ENCODE peak calls at places on chromosomes 16 and 17, in nine cellular contexts. One of them, this sample, is unnamed.

GRCh38 chr17:66531826-66532439 is 229.5 kb downstream of the PRKCA start:
- DNase-seq in colonic mucosa: no peak
- DNase-seq in fibroblast of lung: no peak
- DNase-seq in heart right ventricle: no peak
- DNase-seq in fibroblast of mammary gland: peak
- DNase-seq in GM23248: no peak
- DNase-seq in retinal pigment epithelial cell: no peak
- DNase-seq in GM23338: no peak
- DNase-seq in neuronal stem cell: no peak
- DNase-seq in this sample: no peak

GRCh38 chr16:59385953-59386352 is 651.8 kb upstream of the GOT2 start:
- DNase-seq in fibroblast of mammary gland: peak
- DNase-seq in neuronal stem cell: no peak
- DNase-seq in retinal pigment epithelial cell: peak
- DNase-seq in heart right ventricle: no peak
- DNase-seq in GM23338: no peak
- DNase-seq in colonic mucosa: no peak
- DNase-seq in GM23248: peak
- DNase-seq in fibroblast of lung: peak
- DNase-seq in this sample: peak

GRCh38 chr16:30977502-30977901 is 7.5 kb upstream of the HSD3B7 start:
- DNase-seq in retinal pigment epithelial cell: no peak
- DNase-seq in fibroblast of mammary gland: peak
- DNase-seq in GM23338: peak
- DNase-seq in fibroblast of lung: no peak
- DNase-seq in colonic mucosa: no peak
- DNase-seq in neuronal stem cell: no peak
- DNase-seq in GM23248: peak
- DNase-seq in heart right ventricle: no peak
- DNase-seq in this sample: no peak

GRCh38 chr17:11880714-11881113 is 116.6 kb downstream of the ZNF18 start:
- DNase-seq in fibroblast of lung: no peak
- DNase-seq in GM23338: no peak
- DNase-seq in colonic mucosa: peak
- DNase-seq in heart right ventricle: peak
- DNase-seq in GM23248: peak
- DNase-seq in retinal pigment epithelial cell: no peak
- DNase-seq in fibroblast of mammary gland: peak
- DNase-seq in neuronal stem cell: no peak
- DNase-seq in this sample: no peak

GRCh38 chr17:29136998-29137730 is 43.0 kb downstream of the MYO18A start:
- DNase-seq in neuronal stem cell: no peak
- DNase-seq in GM23248: peak
- DNase-seq in retinal pigment epithelial cell: no peak
- DNase-seq in colonic mucosa: no peak
- DNase-seq in fibroblast of mammary gland: peak
- DNase-seq in GM23338: no peak
- DNase-seq in fibroblast of lung: no peak
- DNase-seq in heart right ventricle: no peak
- DNase-seq in this sample: no peak

GRCh38 chr16:49639739-49640388 is 216.0 kb downstream of the ZNF423 start:
- DNase-seq in heart right ventricle: peak
- DNase-seq in colonic mucosa: peak
- DNase-seq in fibroblast of mammary gland: peak
- DNase-seq in GM23248: no peak
- DNase-seq in neuronal stem cell: peak
- DNase-seq in retinal pigment epithelial cell: no peak
- DNase-seq in fibroblast of lung: peak
- DNase-seq in GM23338: peak
- DNase-seq in this sample: no peak

GRCh38 chr16:12095275-12096161 is 119.0 kb downstream of the SNX29 start:
- DNase-seq in retinal pigment epithelial cell: no peak
- DNase-seq in colonic mucosa: peak
- DNase-seq in neuronal stem cell: peak
- DNase-seq in heart right ventricle: peak
- DNase-seq in GM23248: peak
- DNase-seq in GM23338: peak
- DNase-seq in fibroblast of lung: peak
- DNase-seq in fibroblast of mammary gland: peak
- DNase-seq in this sample: no peak

GRCh38 chr16:5196204-5196603 is 98.6 kb upstream of the EEF2KMT start:
- DNase-seq in heart right ventricle: no peak
- DNase-seq in GM23248: no peak
- DNase-seq in fibroblast of mammary gland: no peak
- DNase-seq in neuronal stem cell: no peak
- DNase-seq in fibroblast of lung: no peak
- DNase-seq in colonic mucosa: no peak
- DNase-seq in retinal pigment epithelial cell: no peak
- DNase-seq in GM23338: no peak
- DNase-seq in this sample: no peak

GRCh38 chr16:28876016-28876659 is 2.1 kb upstream of the ATP2A1 start:
- DNase-seq in GM23338: no peak
- DNase-seq in heart right ventricle: no peak
- DNase-seq in fibroblast of mammary gland: no peak
- DNase-seq in neuronal stem cell: no peak
- DNase-seq in GM23248: no peak
- DNase-seq in fibroblast of lung: no peak
- DNase-seq in colonic mucosa: no peak
- DNase-seq in retinal pigment epithelial cell: no peak
- DNase-seq in this sample: no peak

GRCh38 chr17:33750943-33751701 is 458.0 kb upstream of the ASIC2 start:
- DNase-seq in heart right ventricle: peak
- DNase-seq in GM23248: peak
- DNase-seq in colonic mucosa: peak
- DNase-seq in GM23338: peak
- DNase-seq in retinal pigment epithelial cell: peak
- DNase-seq in fibroblast of mammary gland: peak
- DNase-seq in neuronal stem cell: peak
- DNase-seq in fibroblast of lung: peak
- DNase-seq in this sample: peak

GRCh38 chr17:83080641-83081560 is 1.5 kb downstream of the METRNL start:
- DNase-seq in GM23248: peak
- DNase-seq in retinal pigment epithelial cell: no peak
- DNase-seq in fibroblast of mammary gland: no peak
- DNase-seq in fibroblast of lung: peak
- DNase-seq in neuronal stem cell: no peak
- DNase-seq in heart right ventricle: no peak
- DNase-seq in GM23338: peak
- DNase-seq in colonic mucosa: peak
- DNase-seq in this sample: no peak

GRCh38 chr17:83082899-83083367 is 3.5 kb downstream of the METRNL start:
- DNase-seq in retinal pigment epithelial cell: no peak
- DNase-seq in GM23248: no peak
- DNase-seq in fibroblast of lung: no peak
- DNase-seq in fibroblast of mammary gland: no peak
- DNase-seq in heart right ventricle: no peak
- DNase-seq in colonic mucosa: no peak
- DNase-seq in GM23338: no peak
- DNase-seq in neuronal stem cell: no peak
- DNase-seq in this sample: no peak

GRCh38 chr17:83079766-83080616 is 582 bp downstream of the METRNL start:
- DNase-seq in colonic mucosa: no peak
- DNase-seq in GM23248: peak
- DNase-seq in neuronal stem cell: no peak
- DNase-seq in fibroblast of lung: no peak
- DNase-seq in retinal pigment epithelial cell: no peak
- DNase-seq in fibroblast of mammary gland: no peak
- DNase-seq in heart right ventricle: no peak
- DNase-seq in GM23338: no peak
- DNase-seq in this sample: no peak

GRCh38 chr17:83082435-83082834 is 3.0 kb downstream of the METRNL start:
- DNase-seq in fibroblast of mammary gland: no peak
- DNase-seq in retinal pigment epithelial cell: no peak
- DNase-seq in heart right ventricle: no peak
- DNase-seq in GM23248: no peak
- DNase-seq in colonic mucosa: no peak
- DNase-seq in fibroblast of lung: no peak
- DNase-seq in neuronal stem cell: no peak
- DNase-seq in GM23338: no peak
- DNase-seq in this sample: no peak

DNA sequence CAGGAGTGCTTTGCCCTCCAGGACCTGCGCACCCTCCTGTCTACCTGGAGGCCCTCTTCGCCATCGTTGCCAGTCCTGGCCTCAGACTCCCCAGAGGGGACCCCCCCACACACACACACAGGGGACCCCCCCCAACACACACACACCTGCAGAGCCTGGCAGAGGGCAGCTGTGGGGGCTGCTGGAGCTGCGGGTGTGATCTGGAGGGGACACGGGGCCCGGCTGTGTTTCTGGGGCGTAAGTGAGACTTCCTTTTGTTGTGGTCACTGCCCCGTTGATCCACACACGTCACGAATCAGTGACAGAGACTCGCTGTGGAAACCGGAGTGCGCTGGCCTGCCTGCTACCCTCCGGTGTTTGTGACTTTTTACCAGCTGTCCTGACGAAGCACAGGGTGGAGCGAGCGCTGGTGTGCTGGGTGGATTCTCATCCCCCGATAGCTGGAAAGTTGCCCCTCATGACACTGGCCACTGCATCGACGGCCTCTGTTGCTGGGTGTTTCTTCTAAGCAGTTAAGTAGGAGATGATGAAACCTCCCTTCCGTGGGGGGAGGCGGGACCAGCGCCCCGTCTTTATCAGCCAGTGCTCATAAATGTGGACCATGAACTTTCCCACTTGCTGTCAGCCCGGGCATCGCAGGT is 2.3 kb downstream of the METRNL start:
- DNase-seq in fibroblast of lung: peak
- DNase-seq in retinal pigment epithelial cell: no peak
- DNase-seq in neuronal stem cell: no peak
- DNase-seq in colonic mucosa: peak
- DNase-seq in GM23248: peak
- DNase-seq in GM23338: no peak
- DNase-seq in fibroblast of mammary gland: peak
- DNase-seq in heart right ventricle: no peak
- DNase-seq in this sample: no peak
- H3K4me3 ChIP-seq in fibroblast of lung: peak
- H3K4me3 ChIP-seq in retinal pigment epithelial cell: peak
- H3K4me3 ChIP-seq in neuronal stem cell: peak
- H3K4me3 ChIP-seq in colonic mucosa: peak
- H3K4me3 ChIP-seq in GM23248: peak
- H3K4me3 ChIP-seq in GM23338: peak
- H3K4me3 ChIP-seq in fibroblast of mammary gland: peak
- H3K4me3 ChIP-seq in heart right ventricle: peak
- H3K4me3 ChIP-seq in this sample: peak

GRCh38 chr17:38601539-38602351 is 4.0 kb downstream of the SRCIN1 start:
- DNase-seq in fibroblast of mammary gland: no peak
- DNase-seq in colonic mucosa: peak
- DNase-seq in GM23338: peak
- DNase-seq in heart right ventricle: no peak
- DNase-seq in fibroblast of lung: no peak
- DNase-seq in neuronal stem cell: no peak
- DNase-seq in retinal pigment epithelial cell: no peak
- DNase-seq in GM23248: no peak
- DNase-seq in this sample: no peak
- H3K4me3 ChIP-seq in fibroblast of mammary gland: no peak
- H3K4me3 ChIP-seq in colonic mucosa: no peak
- H3K4me3 ChIP-seq in GM23338: peak
- H3K4me3 ChIP-seq in heart right ventricle: no peak
- H3K4me3 ChIP-seq in fibroblast of lung: no peak
- H3K4me3 ChIP-seq in neuronal stem cell: peak
- H3K4me3 ChIP-seq in retinal pigment epithelial cell: no peak
- H3K4me3 ChIP-seq in GM23248: no peak
- H3K4me3 ChIP-seq in this sample: no peak

GRCh38 chr17:57953703-57954420 is 1.4 kb downstream of the CUEDC1 start:
- DNase-seq in fibroblast of mammary gland: no peak
- DNase-seq in GM23248: no peak
- DNase-seq in fibroblast of lung: no peak
- DNase-seq in GM23338: peak
- DNase-seq in colonic mucosa: no peak
- DNase-seq in heart right ventricle: no peak
- DNase-seq in retinal pigment epithelial cell: no peak
- DNase-seq in neuronal stem cell: no peak
- DNase-seq in this sample: no peak
- H3K4me3 ChIP-seq in fibroblast of mammary gland: peak
- H3K4me3 ChIP-seq in GM23248: peak
- H3K4me3 ChIP-seq in fibroblast of lung: peak
- H3K4me3 ChIP-seq in GM23338: peak
- H3K4me3 ChIP-seq in colonic mucosa: peak
- H3K4me3 ChIP-seq in heart right ventricle: peak
- H3K4me3 ChIP-seq in retinal pigment epithelial cell: peak
- H3K4me3 ChIP-seq in neuronal stem cell: peak
- H3K4me3 ChIP-seq in this sample: peak

GRCh38 chr17:63378411-63379076 is 67.6 kb downstream of the CYB561 start:
- DNase-seq in fibroblast of mammary gland: no peak
- DNase-seq in fibroblast of lung: no peak
- DNase-seq in GM23248: no peak
- DNase-seq in colonic mucosa: no peak
- DNase-seq in GM23338: no peak
- DNase-seq in retinal pigment epithelial cell: no peak
- DNase-seq in neuronal stem cell: no peak
- DNase-seq in heart right ventricle: no peak
- DNase-seq in this sample: no peak
- H3K4me3 ChIP-seq in fibroblast of mammary gland: no peak
- H3K4me3 ChIP-seq in fibroblast of lung: no peak
- H3K4me3 ChIP-seq in GM23248: no peak
- H3K4me3 ChIP-seq in colonic mucosa: no peak
- H3K4me3 ChIP-seq in GM23338: no peak
- H3K4me3 ChIP-seq in retinal pigment epithelial cell: no peak
- H3K4me3 ChIP-seq in neuronal stem cell: no peak
- H3K4me3 ChIP-seq in heart right ventricle: no peak
- H3K4me3 ChIP-seq in this sample: no peak

GRCh38 chr17:74859439-74860228 is at the start of gene GRIN2C:
- DNase-seq in GM23248: no peak
- DNase-seq in fibroblast of lung: no peak
- DNase-seq in heart right ventricle: no peak
- DNase-seq in neuronal stem cell: no peak
- DNase-seq in GM23338: no peak
- DNase-seq in fibroblast of mammary gland: no peak
- DNase-seq in colonic mucosa: no peak
- DNase-seq in retinal pigment epithelial cell: no peak
- DNase-seq in this sample: no peak

GRCh38 chr17:74862108-74862901 is 2.6 kb upstream of the GRIN2C start:
- DNase-seq in fibroblast of mammary gland: no peak
- DNase-seq in retinal pigment epithelial cell: no peak
- DNase-seq in GM23248: peak
- DNase-seq in GM23338: peak
- DNase-seq in fibroblast of lung: peak
- DNase-seq in neuronal stem cell: peak
- DNase-seq in colonic mucosa: peak
- DNase-seq in heart right ventricle: peak
- DNase-seq in this sample: no peak

GRCh38 chr17:74861554-74862107 is 1.9 kb upstream of the GRIN2C start:
- DNase-seq in neuronal stem cell: no peak
- DNase-seq in colonic mucosa: no peak
- DNase-seq in retinal pigment epithelial cell: no peak
- DNase-seq in GM23338: peak
- DNase-seq in fibroblast of lung: no peak
- DNase-seq in heart right ventricle: no peak
- DNase-seq in fibroblast of mammary gland: no peak
- DNase-seq in GM23248: peak
- DNase-seq in this sample: no peak

GRCh38 chr17:74860229-74860998 is 729 bp upstream of the GRIN2C start:
- DNase-seq in GM23248: no peak
- DNase-seq in retinal pigment epithelial cell: no peak
- DNase-seq in GM23338: peak
- DNase-seq in fibroblast of mammary gland: no peak
- DNase-seq in fibroblast of lung: no peak
- DNase-seq in neuronal stem cell: no peak
- DNase-seq in heart right ventricle: no peak
- DNase-seq in colonic mucosa: no peak
- DNase-seq in this sample: no peak

GRCh38 chr17:74860999-74861553 is 1.4 kb upstream of the GRIN2C start:
- DNase-seq in neuronal stem cell: no peak
- DNase-seq in retinal pigment epithelial cell: no peak
- DNase-seq in GM23338: peak
- DNase-seq in heart right ventricle: no peak
- DNase-seq in fibroblast of mammary gland: no peak
- DNase-seq in fibroblast of lung: no peak
- DNase-seq in GM23248: no peak
- DNase-seq in colonic mucosa: no peak
- DNase-seq in this sample: no peak
- H3K4me3 ChIP-seq in neuronal stem cell: peak
- H3K4me3 ChIP-seq in retinal pigment epithelial cell: no peak
- H3K4me3 ChIP-seq in GM23338: peak
- H3K4me3 ChIP-seq in heart right ventricle: peak
- H3K4me3 ChIP-seq in fibroblast of mammary gland: no peak
- H3K4me3 ChIP-seq in fibroblast of lung: no peak
- H3K4me3 ChIP-seq in GM23248: no peak
- H3K4me3 ChIP-seq in colonic mucosa: peak
- H3K4me3 ChIP-seq in this sample: no peak

This sample was measured in kidney epithelial cell.